ENCODE peak calls at places on chromosomes 13 and 19, in nine cellular contexts. One of them, this sample, is unnamed.

GRCh38 chr13:111228262-111229144 is 91.9 kb upstream of the TEX29 start:
- DNase-seq in H4: no peak
- DNase-seq in putamen: no peak
- DNase-seq in RWPE1: no peak
- DNase-seq in HEK293T: no peak
- DNase-seq in HuH-7: no peak
- DNase-seq in skeletal muscle cell: no peak
- DNase-seq in stimulated activated CD4-positive, alpha-beta T cell treated with anti-CD3 and anti-CD28 coated beads, TNF-alpha, amount 100 ng/mL, for 48 hours: no peak
- DNase-seq in body of pancreas: no peak
- DNase-seq in this sample: no peak

GRCh38 chr19:22545751-22546150 is 88.4 kb upstream of the ZNF492 start:
- DNase-seq in H4: peak; percentile 19
- DNase-seq in putamen: peak; percentile 38
- DNase-seq in RWPE1: no peak
- DNase-seq in HEK293T: peak; percentile 38
- DNase-seq in HuH-7: peak; percentile 62
- DNase-seq in skeletal muscle cell: no peak
- DNase-seq in stimulated activated CD4-positive, alpha-beta T cell treated with anti-CD3 and anti-CD28 coated beads, TNF-alpha, amount 100 ng/mL, for 48 hours: peak; percentile 8
- DNase-seq in body of pancreas: peak; percentile 73
- DNase-seq in this sample: no peak

GRCh38 chr19:38057954-38058690 is 151.1 kb downstream of the SIPA1L3 start:
- DNase-seq in H4: no peak
- DNase-seq in putamen: no peak
- DNase-seq in RWPE1: no peak
- DNase-seq in HEK293T: no peak
- DNase-seq in HuH-7: peak; percentile 92
- DNase-seq in skeletal muscle cell: no peak
- DNase-seq in stimulated activated CD4-positive, alpha-beta T cell treated with anti-CD3 and anti-CD28 coated beads, TNF-alpha, amount 100 ng/mL, for 48 hours: no peak
- DNase-seq in body of pancreas: peak; percentile 54
- DNase-seq in this sample: peak; percentile 86

GRCh38 chr19:41587101-41587837 is 11.3 kb downstream of the CEACAM21 start:
- DNase-seq in H4: no peak
- DNase-seq in putamen: no peak
- DNase-seq in RWPE1: no peak
- DNase-seq in HEK293T: no peak
- DNase-seq in HuH-7: no peak
- DNase-seq in skeletal muscle cell: no peak
- DNase-seq in stimulated activated CD4-positive, alpha-beta T cell treated with anti-CD3 and anti-CD28 coated beads, TNF-alpha, amount 100 ng/mL, for 48 hours: no peak
- DNase-seq in body of pancreas: no peak
- DNase-seq in this sample: no peak

GRCh38 chr19:6674868-6675305 is 4.9 kb upstream of the TNFSF14 start:
- DNase-seq in H4: peak; percentile 93
- DNase-seq in putamen: no peak
- DNase-seq in RWPE1: peak; percentile 65
- DNase-seq in HEK293T: no peak
- DNase-seq in HuH-7: no peak
- DNase-seq in skeletal muscle cell: peak; percentile 31
- DNase-seq in stimulated activated CD4-positive, alpha-beta T cell treated with anti-CD3 and anti-CD28 coated beads, TNF-alpha, amount 100 ng/mL, for 48 hours: peak; percentile 81
- DNase-seq in body of pancreas: no peak
- DNase-seq in this sample: peak; percentile 59

GRCh38 chr13:50584856-50585580 is 258.5 kb downstream of the DLEU7 start:
- DNase-seq in H4: no peak
- DNase-seq in putamen: no peak
- DNase-seq in RWPE1: no peak
- DNase-seq in HEK293T: no peak
- DNase-seq in HuH-7: no peak
- DNase-seq in skeletal muscle cell: peak; percentile 69
- DNase-seq in stimulated activated CD4-positive, alpha-beta T cell treated with anti-CD3 and anti-CD28 coated beads, TNF-alpha, amount 100 ng/mL, for 48 hours: no peak
- DNase-seq in body of pancreas: no peak
- DNase-seq in this sample: no peak

GRCh38 chr19:29873024-29873800 is 61.4 kb downstream of the CCNE1 start:
- DNase-seq in H4: no peak
- DNase-seq in putamen: peak; percentile 20
- DNase-seq in RWPE1: peak; percentile 56
- DNase-seq in HEK293T: peak; percentile 92
- DNase-seq in HuH-7: peak; percentile 80
- DNase-seq in skeletal muscle cell: no peak
- DNase-seq in stimulated activated CD4-positive, alpha-beta T cell treated with anti-CD3 and anti-CD28 coated beads, TNF-alpha, amount 100 ng/mL, for 48 hours: peak; percentile 48
- DNase-seq in body of pancreas: peak; percentile 53
- DNase-seq in this sample: peak; percentile 55

GRCh38 chr19:6768236-6768785 is 1.1 kb upstream of the SH2D3A start:
- DNase-seq in H4: no peak
- DNase-seq in putamen: no peak
- DNase-seq in RWPE1: no peak
- DNase-seq in HEK293T: no peak
- DNase-seq in HuH-7: no peak
- DNase-seq in skeletal muscle cell: no peak
- DNase-seq in stimulated activated CD4-positive, alpha-beta T cell treated with anti-CD3 and anti-CD28 coated beads, TNF-alpha, amount 100 ng/mL, for 48 hours: no peak
- DNase-seq in body of pancreas: no peak
- DNase-seq in this sample: no peak

GRCh38 chr13:32453981-32454380 is 26.1 kb upstream of the N4BP2L1 start:
- DNase-seq in H4: no peak
- DNase-seq in putamen: no peak
- DNase-seq in RWPE1: no peak
- DNase-seq in HEK293T: no peak
- DNase-seq in HuH-7: no peak
- DNase-seq in skeletal muscle cell: no peak
- DNase-seq in stimulated activated CD4-positive, alpha-beta T cell treated with anti-CD3 and anti-CD28 coated beads, TNF-alpha, amount 100 ng/mL, for 48 hours: no peak
- DNase-seq in body of pancreas: no peak
- DNase-seq in this sample: no peak

GRCh38 chr13:45691251-45691650 is 10.9 kb upstream of the CBY2 start:
- DNase-seq in H4: no peak
- DNase-seq in putamen: no peak
- DNase-seq in RWPE1: no peak
- DNase-seq in HEK293T: no peak
- DNase-seq in HuH-7: no peak
- DNase-seq in skeletal muscle cell: no peak
- DNase-seq in stimulated activated CD4-positive, alpha-beta T cell treated with anti-CD3 and anti-CD28 coated beads, TNF-alpha, amount 100 ng/mL, for 48 hours: no peak
- DNase-seq in body of pancreas: no peak
- DNase-seq in this sample: no peak